ENCODE peak calls at places on chromosomes 5 and 9, in four cellular contexts. One of them, this sample, is unnamed.

GRCh38 chr5:72465068-72465467 is 42.1 kb downstream of the ZNF366 start:
- DNase-seq in GM06990: no peak
- DNase-seq in GM19239: no peak
- DNase-seq in cardiac muscle cell: no peak
- DNase-seq in this sample: no peak

GRCh38 chr5:54309237-54309636 is 1.1 kb downstream of the ARL15 start:
- DNase-seq in GM19239: no peak
- DNase-seq in cardiac muscle cell: peak
- DNase-seq in GM06990: no peak
- DNase-seq in this sample: no peak

GRCh38 chr5:77986261-77986660 is 210.1 kb upstream of the TBCA start:
- DNase-seq in GM06990: no peak
- DNase-seq in cardiac muscle cell: no peak
- DNase-seq in GM19239: no peak
- DNase-seq in this sample: no peak

GRCh38 chr5:134813407-134813806 is 32.4 kb upstream of the C5orf24 start:
- DNase-seq in cardiac muscle cell: no peak
- DNase-seq in GM06990: peak
- DNase-seq in GM19239: no peak
- DNase-seq in this sample: no peak

GRCh38 chr5:167576928-167577327 is 714.5 kb upstream of the WWC1 start:
- DNase-seq in GM06990: no peak
- DNase-seq in GM19239: no peak
- DNase-seq in cardiac muscle cell: no peak
- DNase-seq in this sample: no peak

GRCh38 chr9:4832786-4833579 is 40.2 kb downstream of the RCL1 start:
- DNase-seq in cardiac muscle cell: no peak
- DNase-seq in GM06990: no peak
- DNase-seq in GM19239: no peak
- DNase-seq in this sample: no peak

GRCh38 chr9:19493174-19493811 is 84.5 kb downstream of the ACER2 start:
- DNase-seq in cardiac muscle cell: peak
- DNase-seq in GM19239: peak
- DNase-seq in GM06990: peak
- DNase-seq in this sample: peak

GRCh38 chr5:55096860-55097259 is 5.6 kb upstream of the GZMA start:
- DNase-seq in cardiac muscle cell: no peak
- DNase-seq in GM06990: no peak
- DNase-seq in GM19239: no peak
- DNase-seq in this sample: no peak

GRCh38 chr5:82821978-82822927 is 254.9 kb downstream of the TMEM167A start:
- DNase-seq in GM06990: no peak
- DNase-seq in cardiac muscle cell: no peak
- DNase-seq in GM19239: no peak
- DNase-seq in this sample: no peak

GRCh38 chr5:134905246-134905996 is 490 bp downstream of the PCBD2 start:
- DNase-seq in GM06990: no peak
- DNase-seq in cardiac muscle cell: peak
- DNase-seq in GM19239: peak
- DNase-seq in this sample: no peak

GRCh38 chr5:51082741-51083140 is 300.5 kb upstream of the ISL1 start:
- DNase-seq in cardiac muscle cell: no peak
- DNase-seq in GM06990: no peak
- DNase-seq in GM19239: no peak
- DNase-seq in this sample: no peak

GRCh38 chr9:125203259-125203658 is 2.9 kb downstream of the RABEPK start:
- DNase-seq in GM19239: no peak
- DNase-seq in cardiac muscle cell: no peak
- DNase-seq in GM06990: no peak
- DNase-seq in this sample: no peak

GRCh38 chr5:98443916-98444315 is 329.5 kb upstream of the RGMB start:
- DNase-seq in GM19239: no peak
- DNase-seq in cardiac muscle cell: no peak
- DNase-seq in GM06990: no peak
- DNase-seq in this sample: no peak

GRCh38 chr9:108040783-108041182 is 551.2 kb upstream of the KLF4 start:
- DNase-seq in GM19239: no peak
- DNase-seq in GM06990: no peak
- DNase-seq in cardiac muscle cell: no peak
- DNase-seq in this sample: no peak

GRCh38 chr9:92467041-92467440 is 15.3 kb downstream of the ASPN start:
- DNase-seq in cardiac muscle cell: no peak
- DNase-seq in GM06990: no peak
- DNase-seq in GM19239: no peak
- DNase-seq in this sample: no peak

GRCh38 chr5:145824040-145824439 is 11.1 kb downstream of the PRELID2 start:
- DNase-seq in GM19239: no peak
- DNase-seq in cardiac muscle cell: no peak
- DNase-seq in GM06990: no peak
- DNase-seq in this sample: no peak

GRCh38 chr5:90109285-90109684 is 300.3 kb downstream of the CETN3 start:
- DNase-seq in GM19239: no peak
- DNase-seq in cardiac muscle cell: no peak
- DNase-seq in GM06990: no peak
- DNase-seq in this sample: no peak

GRCh38 chr5:13591621-13592020 is 352.9 kb downstream of the DNAH5 start:
- DNase-seq in GM06990: no peak
- DNase-seq in GM19239: no peak
- DNase-seq in cardiac muscle cell: no peak
- DNase-seq in this sample: no peak

GRCh38 chr5:137431051-137431450 is 68.1 kb downstream of the SPOCK1 start:
- DNase-seq in GM19239: no peak
- DNase-seq in cardiac muscle cell: no peak
- DNase-seq in GM06990: no peak
- DNase-seq in this sample: no peak